ENCODE peak calls at places on chromosomes 6 and 20, in seven cellular contexts. O is right lobe of liver, J is H54, L is HepG2, A is tibial nerve, C is IMR-90, Z is endothelial cell of umbilical vein. G is an unnamed sample.

GRCh38 chr6:30882764-30883475 is 1.4 kb upstream of the DDR1 start:
- DNase-seq in O (no peak), L (no peak), Z (no peak), C (no peak), A (no peak), J (no peak), G (no peak)

GRCh38 chr6:121393711-121394110 is 41.7 kb upstream of the GJA1 start:
- DNase-seq in C (no peak), J (no peak), L (no peak), A (no peak), Z (no peak), O (no peak), G (no peak)

GRCh38 chr6:80528115-80528514 is 421.6 kb downstream of the BCKDHB start:
- DNase-seq in O (no peak), Z (no peak), J (no peak), L (no peak), C (peak), A (no peak), G (no peak)

GRCh38 chr6:118506071-118506638 is 41.9 kb upstream of the PLN start:
- DNase-seq in O (no peak), C (peak), Z (no peak), J (no peak), A (no peak), L (no peak), G (peak)

GRCh38 chr6:157952751-157953479 is 28.7 kb upstream of the SYNJ2 start:
- DNase-seq in C (peak), L (peak), A (no peak), O (no peak), J (peak), Z (no peak), G (no peak)

GRCh38 chr6:92827104-92827503 is 592.3 kb downstream of the EPHA7 start:
- DNase-seq in Z (no peak), C (no peak), O (no peak), J (no peak), A (no peak), L (no peak), G (no peak)

GRCh38 chr20:18284805-18285533 is 3.4 kb upstream of the ZNF133 start:
- DNase-seq in C (peak), O (no peak), J (no peak), L (no peak), Z (peak), A (no peak), G (peak)

GRCh38 chr6:23180504-23181293 is 611.3 kb downstream of the HDGFL1 start:
- DNase-seq in J (no peak), Z (no peak), A (no peak), C (peak), L (no peak), O (no peak), G (no peak)

GRCh38 chr20:41308290-41308691 is 9.2 kb downstream of the ZHX3 start:
- DNase-seq in O (no peak), J (no peak), C (peak), L (peak), A (no peak), Z (peak), G (peak)

GRCh38 chr20:36861875-36862801 is 13.8 kb upstream of the TLDC2 start:
- DNase-seq in J (peak), Z (peak), O (peak), L (peak), A (peak), C (peak), G (no peak)
- TF ChIP-seq POLR2A in J (peak), Z (peak), O (peak), L (peak), A (no peak), C (peak), G (peak)

DNA sequence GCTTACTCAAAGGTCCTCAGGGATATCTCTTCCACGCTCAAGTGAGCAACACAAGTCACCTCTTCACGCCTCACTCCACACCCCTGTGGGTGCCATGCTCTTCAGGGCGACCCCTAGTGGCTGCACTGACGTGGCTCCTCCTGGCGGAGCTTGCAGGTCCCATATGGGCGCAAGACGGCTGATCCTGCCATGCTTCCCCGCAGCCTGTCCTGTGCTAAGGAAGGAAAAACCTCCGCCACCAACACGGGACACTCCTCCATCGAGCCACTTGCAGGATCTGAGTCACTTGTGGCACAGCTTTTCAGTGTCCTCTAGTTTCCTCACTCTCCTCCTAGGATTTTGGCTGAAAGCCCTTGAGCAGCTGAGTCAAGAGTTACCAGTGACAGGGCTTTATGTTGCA is 90.7 kb downstream of the KHDC1L start:
- DNase-seq in Z (peak), L (peak), O (peak), J (no peak), A (no peak), C (peak), G (peak)
- TF ChIP-seq POLR2A in Z (no peak), L (no peak), O (no peak), J (no peak), A (no peak), C (no peak), G (no peak)

GRCh38 chr20:33826270-33826897 is 15.2 kb downstream of the CHMP4B start:
- DNase-seq in C (no peak), A (no peak), Z (no peak), L (peak), O (no peak), J (no peak), G (peak)
- TF ChIP-seq POLR2A in C (no peak), A (no peak), Z (no peak), L (no peak), O (no peak), J (no peak), G (no peak)

DNA sequence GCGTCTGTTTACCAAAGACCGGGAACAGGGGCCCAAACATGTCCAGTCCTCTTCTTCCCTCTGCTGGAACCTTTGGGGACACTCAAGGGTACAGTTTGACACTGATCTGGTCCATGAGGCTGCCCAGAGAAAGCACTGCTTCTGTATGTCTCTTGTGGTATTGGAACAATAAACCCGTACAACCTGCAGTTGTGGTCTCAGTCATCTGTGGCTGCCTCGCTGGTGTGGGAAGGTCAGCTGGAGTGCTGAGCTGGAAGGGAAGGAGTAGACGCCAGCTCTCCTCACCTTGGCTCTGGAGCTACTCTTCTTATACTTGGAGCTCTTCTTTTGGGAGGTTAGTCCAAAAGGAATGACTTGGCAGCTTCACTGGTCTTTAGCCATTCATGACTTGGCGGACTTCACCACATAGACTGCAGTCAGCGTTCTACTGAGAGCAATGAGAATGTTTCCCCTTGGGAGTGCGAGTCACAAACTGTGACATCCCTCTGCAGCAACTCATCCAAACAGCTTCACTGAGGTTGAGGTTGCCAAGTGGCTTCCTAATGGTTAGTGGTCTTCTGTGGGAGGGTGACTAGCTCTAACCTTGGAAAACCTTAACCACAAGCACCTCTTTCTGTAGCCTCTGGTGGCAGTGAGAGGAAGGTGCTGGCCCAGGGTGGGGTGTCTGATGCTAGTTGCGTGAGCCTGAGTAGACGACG is 81.2 kb downstream of the ASXL1 start:
- DNase-seq in A (no peak), J (no peak), C (peak), Z (no peak), L (no peak), O (no peak), G (peak)
- TF ChIP-seq POLR2A in A (no peak), J (no peak), C (no peak), Z (no peak), L (no peak), O (no peak), G (no peak)

GRCh38 chr20:57390604-57391438 is at the start of gene RBM38:
- DNase-seq in J (peak), C (peak), A (no peak), Z (peak), L (peak), O (peak), G (peak)
- TF ChIP-seq POLR2A in J (no peak), C (no peak), A (no peak), Z (no peak), L (no peak), O (no peak), G (peak)

GRCh38 chr20:833450-834150 is at the start of gene FAM110A:
- DNase-seq in J (peak), Z (peak), A (peak), L (peak), O (peak), C (peak), G (peak)
- TF ChIP-seq POLR2A in J (peak), Z (no peak), A (no peak), L (no peak), O (peak), C (no peak), G (peak)

GRCh38 chr6:43013843-43014433 is at the start of the genes KLHDC3 and MEA1:
- DNase-seq in C (peak), L (peak), Z (peak), A (peak), O (peak), J (peak), G (peak)
- TF ChIP-seq POLR2A in C (peak), L (peak), Z (no peak), A (peak), O (peak), J (peak), G (peak)

G was measured in erythroblast.